ENCODE peak calls at places on chromosomes 16 and 17, in four cellular contexts. W is astrocyte of the cerebellum, J is tibial nerve, X is SK-N-DZ. H is an unnamed sample.

GRCh38 chr16:59540621-59541020 is 806.5 kb upstream of the GOT2 start:
- DNase-seq in W (no peak), J (no peak), X (no peak), H (peak)

GRCh38 chr17:60284709-60285108 is 107.2 kb downstream of the USP32 start:
- DNase-seq in W (no peak), J (no peak), X (no peak), H (no peak)

GRCh38 chr17:48100591-48101011 is 677 bp downstream of the CBX1 start:
- DNase-seq in W (no peak), J (no peak), X (no peak), H (no peak)

GRCh38 chr16:66131156-66131807 is 235.2 kb upstream of the CDH5 start:
- DNase-seq in W (no peak), J (no peak), X (no peak), H (no peak)

GRCh38 chr17:68820825-68821481 is 134.2 kb downstream of the ABCA8 start:
- DNase-seq in W (no peak), J (no peak), X (no peak), H (no peak)

GRCh38 chr16:56945847-56946527 is 14.0 kb downstream of the HERPUD1 start:
- DNase-seq in W (no peak), J (no peak), X (no peak), H (no peak)

GRCh38 chr17:34412965-34413441 is 50.0 kb upstream of the CCL1 start:
- DNase-seq in W (no peak), J (no peak), X (no peak), H (no peak)

GRCh38 chr17:78724544-78724943 is 57.5 kb downstream of the CYTH1 start:
- DNase-seq in W (no peak), J (no peak), X (no peak), H (peak)

GRCh38 chr16:56409195-56409594 is 16.1 kb downstream of the AMFR start:
- DNase-seq in W (no peak), J (no peak), X (no peak), H (no peak)

GRCh38 chr17:39144414-39144813 is 7.0 kb downstream of the PLXDC1 start:
- DNase-seq in W (peak), J (peak), X (no peak), H (no peak)

GRCh38 chr17:40547079-40547784 is 18.0 kb downstream of the CCR7 start:
- DNase-seq in W (no peak), J (peak), X (no peak), H (no peak)

GRCh38 chr16:30858829-30859423 is 35.0 kb downstream of the BCL7C start:
- DNase-seq in W (no peak), J (no peak), X (no peak), H (no peak)

GRCh38 chr17:56597495-56597990 is 4.0 kb downstream of the NOG start:
- DNase-seq in W (no peak), J (no peak), X (no peak), H (peak)

GRCh38 chr16:15811778-15812750 is 44.8 kb downstream of the MYH11 start:
- DNase-seq in W (no peak), J (no peak), X (peak), H (peak)

GRCh38 chr16:80628254-80628653 is 87.5 kb downstream of the DYNLRB2 start:
- DNase-seq in W (no peak), J (no peak), X (no peak), H (no peak)

GRCh38 chr17:7988750-7989178 is 13.7 kb upstream of the GUCY2D start:
- DNase-seq in W (peak), J (no peak), X (peak), H (peak)

GRCh38 chr16:14486520-14487303 is 143.3 kb downstream of the PARN start:
- DNase-seq in W (peak), J (peak), X (peak), H (peak)

GRCh38 chr17:2892305-2892971 is 96.2 kb downstream of the RAP1GAP2 start:
- DNase-seq in W (peak), J (no peak), X (no peak), H (no peak)

GRCh38 chr17:77564278-77564920 is 394.1 kb upstream of the TNRC6C start:
- DNase-seq in W (no peak), J (no peak), X (no peak), H (no peak)

GRCh38 chr16:87970206-87970605 is 19.0 kb downstream of the BANP start:
- DNase-seq in W (peak), J (no peak), X (no peak), H (no peak)

GRCh38 chr17:32936894-32937500 is 9.0 kb downstream of the TMEM98 start:
- DNase-seq in W (peak), J (peak), X (peak), H (peak)

GRCh38 chr17:55466671-55467070 is 44.6 kb downstream of the SMIM36 start:
- DNase-seq in W (no peak), J (no peak), X (peak), H (peak)

GRCh38 chr16:309476-309875 is 26.5 kb downstream of the PDIA2 start:
- DNase-seq in W (no peak), J (no peak), X (no peak), H (no peak)

GRCh38 chr16:979859-980594 is 1.5 kb upstream of the SOX8 start:
- DNase-seq in W (no peak), J (no peak), X (no peak), H (peak)

H was measured in retina.